ENCODE peak calls at places on chromosome 21, in six cellular contexts. One of them, this sample, is unnamed.

GRCh38 chr21:43716376-43717165 is 2.4 kb upstream of the PDXK start:
- DNase-seq in GM20000: peak; percentile 69
- DNase-seq in PC-9: no peak
- DNase-seq in astrocyte: peak; percentile 63
- DNase-seq in IMR-90: peak; percentile 36
- DNase-seq in kidney: no peak
- DNase-seq in this sample: no peak

GRCh38 chr21:29938968-29939858 is 583 bp downstream of the GRIK1 start:
- DNase-seq in GM20000: no peak
- DNase-seq in PC-9: no peak
- DNase-seq in astrocyte: peak; percentile 0
- DNase-seq in IMR-90: no peak
- DNase-seq in kidney: peak; percentile 63
- DNase-seq in this sample: no peak

GRCh38 chr21:30193201-30193600 is 22.7 kb downstream of the CLDN8 start:
- DNase-seq in GM20000: no peak
- DNase-seq in PC-9: no peak
- DNase-seq in astrocyte: no peak
- DNase-seq in IMR-90: no peak
- DNase-seq in kidney: no peak
- DNase-seq in this sample: no peak

GRCh38 chr21:39176312-39176711 is 6.9 kb downstream of the PSMG1 start:
- DNase-seq in GM20000: no peak
- DNase-seq in PC-9: no peak
- DNase-seq in astrocyte: no peak
- DNase-seq in IMR-90: peak; percentile 48
- DNase-seq in kidney: no peak
- DNase-seq in this sample: no peak

GRCh38 chr21:43731891-43732711 is 13.2 kb downstream of the PDXK start:
- DNase-seq in GM20000: no peak
- DNase-seq in PC-9: no peak
- DNase-seq in astrocyte: peak; percentile 75
- DNase-seq in IMR-90: no peak
- DNase-seq in kidney: no peak
- DNase-seq in this sample: no peak

GRCh38 chr21:46392921-46393320 is 65.8 kb upstream of the DIP2A start:
- DNase-seq in GM20000: no peak
- DNase-seq in PC-9: no peak
- DNase-seq in astrocyte: peak; percentile 41
- DNase-seq in IMR-90: peak; percentile 29
- DNase-seq in kidney: peak; percentile 47
- DNase-seq in this sample: no peak

GRCh38 chr21:34965200-34966174 is 83.6 kb downstream of the RUNX1 start:
- DNase-seq in GM20000: no peak
- DNase-seq in PC-9: no peak
- DNase-seq in astrocyte: peak; percentile 68
- DNase-seq in IMR-90: peak; percentile 83
- DNase-seq in kidney: no peak
- DNase-seq in this sample: no peak

GRCh38 chr21:17370263-17370662 is 142.6 kb upstream of the CXADR start:
- DNase-seq in GM20000: no peak
- DNase-seq in PC-9: peak; percentile 65
- DNase-seq in astrocyte: no peak
- DNase-seq in IMR-90: no peak
- DNase-seq in kidney: no peak
- DNase-seq in this sample: no peak

GRCh38 chr21:14260459-14260764 is 44.5 kb downstream of the RBM11 start:
- DNase-seq in GM20000: no peak
- DNase-seq in PC-9: no peak
- DNase-seq in astrocyte: no peak
- DNase-seq in IMR-90: no peak
- DNase-seq in kidney: no peak
- DNase-seq in this sample: no peak

GRCh38 chr21:43613755-43614638 is 45.3 kb downstream of the HSF2BP start:
- DNase-seq in GM20000: peak; percentile 66
- DNase-seq in PC-9: no peak
- DNase-seq in astrocyte: peak; percentile 56
- DNase-seq in IMR-90: peak; percentile 82
- DNase-seq in kidney: no peak
- DNase-seq in this sample: no peak

GRCh38 chr21:42747746-42748351 is 94.4 kb downstream of the PDE9A start:
- DNase-seq in GM20000: no peak
- DNase-seq in PC-9: no peak
- DNase-seq in astrocyte: no peak
- DNase-seq in IMR-90: no peak
- DNase-seq in kidney: peak; percentile 43
- DNase-seq in this sample: no peak

GRCh38 chr21:19850157-19850556 is 1148.1 kb upstream of the NCAM2 start:
- DNase-seq in GM20000: no peak
- DNase-seq in PC-9: no peak
- DNase-seq in astrocyte: no peak
- DNase-seq in IMR-90: no peak
- DNase-seq in kidney: no peak
- DNase-seq in this sample: no peak

GRCh38 chr21:14491269-14491681 is 54.8 kb downstream of the SAMSN1 start:
- DNase-seq in GM20000: no peak
- DNase-seq in PC-9: no peak
- DNase-seq in astrocyte: no peak
- DNase-seq in IMR-90: no peak
- DNase-seq in kidney: no peak
- DNase-seq in this sample: no peak

GRCh38 chr21:26553921-26554320 is 19.2 kb downstream of the CYYR1 start:
- DNase-seq in GM20000: no peak
- DNase-seq in PC-9: no peak
- DNase-seq in astrocyte: no peak
- DNase-seq in IMR-90: no peak
- DNase-seq in kidney: no peak
- DNase-seq in this sample: no peak

GRCh38 chr21:46093668-46094400 is 4.1 kb upstream of the COL6A2 start:
- DNase-seq in GM20000: no peak
- DNase-seq in PC-9: no peak
- DNase-seq in astrocyte: no peak
- DNase-seq in IMR-90: no peak
- DNase-seq in kidney: peak; percentile 55
- DNase-seq in this sample: no peak

GRCh38 chr21:29873908-29874307 is 65.9 kb downstream of the GRIK1 start:
- DNase-seq in GM20000: no peak
- DNase-seq in PC-9: no peak
- DNase-seq in astrocyte: no peak
- DNase-seq in IMR-90: no peak
- DNase-seq in kidney: no peak
- DNase-seq in this sample: no peak

GRCh38 chr21:34968414-34969333 is 80.4 kb downstream of the RUNX1 start:
- DNase-seq in GM20000: peak; percentile 9
- DNase-seq in PC-9: no peak
- DNase-seq in astrocyte: no peak
- DNase-seq in IMR-90: no peak
- DNase-seq in kidney: no peak
- DNase-seq in this sample: no peak

GRCh38 chr21:37842163-37842919 is 73.9 kb downstream of the KCNJ6 start:
- DNase-seq in GM20000: no peak
- DNase-seq in PC-9: no peak
- DNase-seq in astrocyte: no peak
- DNase-seq in IMR-90: no peak
- DNase-seq in kidney: no peak
- DNase-seq in this sample: no peak

GRCh38 chr21:17231124-17231523 is 281.7 kb upstream of the CXADR start:
- DNase-seq in GM20000: no peak
- DNase-seq in PC-9: no peak
- DNase-seq in astrocyte: no peak
- DNase-seq in IMR-90: no peak
- DNase-seq in kidney: no peak
- DNase-seq in this sample: no peak

GRCh38 chr21:44929799-44930542 is 9.3 kb upstream of the ITGB2 start:
- DNase-seq in GM20000: peak; percentile 67
- DNase-seq in PC-9: no peak
- DNase-seq in astrocyte: no peak
- DNase-seq in IMR-90: no peak
- DNase-seq in kidney: peak; percentile 50
- DNase-seq in this sample: peak; percentile 52

GRCh38 chr21:44929242-44929798 is 8.6 kb upstream of the ITGB2 start:
- DNase-seq in GM20000: no peak
- DNase-seq in PC-9: no peak
- DNase-seq in astrocyte: no peak
- DNase-seq in IMR-90: no peak
- DNase-seq in kidney: peak; percentile 68
- DNase-seq in this sample: no peak

GRCh38 chr21:44927259-44927586 is 6.5 kb upstream of the ITGB2 start:
- DNase-seq in GM20000: no peak
- DNase-seq in PC-9: no peak
- DNase-seq in astrocyte: no peak
- DNase-seq in IMR-90: no peak
- DNase-seq in kidney: no peak
- DNase-seq in this sample: no peak

GRCh38 chr21:44926364-44927101 is 5.8 kb upstream of the ITGB2 start:
- DNase-seq in GM20000: no peak
- DNase-seq in PC-9: no peak
- DNase-seq in astrocyte: peak; percentile 37
- DNase-seq in IMR-90: peak; percentile 29
- DNase-seq in kidney: peak; percentile 73
- DNase-seq in this sample: no peak

DNA sequence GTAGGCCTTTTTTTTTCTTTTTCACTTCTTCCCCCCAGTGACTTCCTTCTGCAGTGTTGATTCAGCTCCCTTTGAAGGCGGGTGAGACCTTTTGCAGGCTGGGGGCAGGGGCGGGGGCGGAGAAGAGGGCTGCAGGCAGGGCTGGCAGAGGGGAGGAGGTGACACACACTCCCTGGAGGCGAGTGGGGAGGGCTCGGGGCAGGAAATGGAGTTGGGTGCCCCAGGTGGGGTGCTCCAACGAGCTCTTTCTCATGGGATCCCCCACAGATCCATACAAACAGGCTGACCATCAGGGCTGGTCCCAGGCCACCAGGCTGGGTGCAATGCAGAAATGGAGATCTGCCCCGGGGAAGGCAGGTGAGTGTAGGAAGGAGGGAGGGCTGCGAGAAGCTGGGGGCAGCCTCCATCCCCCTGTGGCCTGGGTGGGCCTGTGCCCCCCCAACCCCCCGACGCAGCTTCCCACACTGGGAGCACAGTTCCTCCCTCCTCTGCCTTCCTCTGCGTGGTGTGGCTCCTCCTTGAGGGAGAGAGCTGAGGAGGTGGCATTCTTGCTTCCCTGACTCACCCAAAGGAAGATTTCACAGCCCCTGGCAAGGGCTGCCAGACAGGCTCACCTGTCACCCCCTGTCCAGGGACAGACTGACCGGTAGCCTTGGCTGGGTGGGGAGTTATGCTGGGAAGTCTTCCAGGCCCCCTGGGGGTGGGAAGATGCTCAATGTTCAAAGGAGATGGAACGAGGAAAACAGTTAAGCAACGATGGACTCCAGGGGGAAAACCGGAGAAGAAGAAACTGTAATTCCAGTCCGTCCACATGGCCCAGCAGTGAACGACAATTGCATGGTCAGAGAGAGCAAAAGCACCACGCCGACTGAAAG is 7.1 kb upstream of the ITGB2 start:
- DNase-seq in GM20000: peak; percentile 83
- DNase-seq in PC-9: peak; percentile 92
- DNase-seq in astrocyte: peak; percentile 55
- DNase-seq in IMR-90: peak; percentile 56
- DNase-seq in kidney: peak; percentile 94
- DNase-seq in this sample: no peak
- TF ChIP-seq CTCF in GM20000: no peak
- TF ChIP-seq CTCF in PC-9: peak; percentile 45
- TF ChIP-seq CTCF in astrocyte: no peak
- TF ChIP-seq CTCF in IMR-90: no peak
- TF ChIP-seq CTCF in kidney: no peak
- TF ChIP-seq CTCF in this sample: peak; percentile 45

GRCh38 chr21:24014381-24014780 is 1592.9 kb downstream of the MRPL39 start:
- DNase-seq in GM20000: no peak
- DNase-seq in PC-9: no peak
- DNase-seq in astrocyte: no peak
- DNase-seq in IMR-90: no peak
- DNase-seq in kidney: no peak
- DNase-seq in this sample: no peak
- TF ChIP-seq CTCF in GM20000: no peak
- TF ChIP-seq CTCF in PC-9: no peak
- TF ChIP-seq CTCF in astrocyte: no peak
- TF ChIP-seq CTCF in IMR-90: peak; percentile 7
- TF ChIP-seq CTCF in kidney: no peak
- TF ChIP-seq CTCF in this sample: peak; percentile 43

GRCh38 chr21:36615274-36615964 is 83.5 kb upstream of the SIM2 start:
- DNase-seq in GM20000: no peak
- DNase-seq in PC-9: no peak
- DNase-seq in astrocyte: no peak
- DNase-seq in IMR-90: no peak
- DNase-seq in kidney: no peak
- DNase-seq in this sample: no peak
- TF ChIP-seq CTCF in GM20000: no peak
- TF ChIP-seq CTCF in PC-9: no peak
- TF ChIP-seq CTCF in astrocyte: no peak
- TF ChIP-seq CTCF in IMR-90: peak; percentile 5
- TF ChIP-seq CTCF in kidney: no peak
- TF ChIP-seq CTCF in this sample: peak; percentile 40

GRCh38 chr21:41602511-41602910 is 94.6 kb upstream of the TMPRSS2 start:
- DNase-seq in GM20000: no peak
- DNase-seq in PC-9: no peak
- DNase-seq in astrocyte: no peak
- DNase-seq in IMR-90: no peak
- DNase-seq in kidney: no peak
- DNase-seq in this sample: no peak

GRCh38 chr21:41600116-41600515 is 92.2 kb upstream of the TMPRSS2 start:
- DNase-seq in GM20000: no peak
- DNase-seq in PC-9: no peak
- DNase-seq in astrocyte: no peak
- DNase-seq in IMR-90: no peak
- DNase-seq in kidney: no peak
- DNase-seq in this sample: no peak

GRCh38 chr21:41600556-41600955 is 92.6 kb upstream of the TMPRSS2 start:
- DNase-seq in GM20000: no peak
- DNase-seq in PC-9: no peak
- DNase-seq in astrocyte: no peak
- DNase-seq in IMR-90: no peak
- DNase-seq in kidney: no peak
- DNase-seq in this sample: no peak

GRCh38 chr21:41601573-41602371 is 93.8 kb upstream of the TMPRSS2 start:
- DNase-seq in GM20000: no peak
- DNase-seq in PC-9: no peak
- DNase-seq in astrocyte: peak; percentile 31
- DNase-seq in IMR-90: peak; percentile 13
- DNase-seq in kidney: peak; percentile 84
- DNase-seq in this sample: no peak

DNA sequence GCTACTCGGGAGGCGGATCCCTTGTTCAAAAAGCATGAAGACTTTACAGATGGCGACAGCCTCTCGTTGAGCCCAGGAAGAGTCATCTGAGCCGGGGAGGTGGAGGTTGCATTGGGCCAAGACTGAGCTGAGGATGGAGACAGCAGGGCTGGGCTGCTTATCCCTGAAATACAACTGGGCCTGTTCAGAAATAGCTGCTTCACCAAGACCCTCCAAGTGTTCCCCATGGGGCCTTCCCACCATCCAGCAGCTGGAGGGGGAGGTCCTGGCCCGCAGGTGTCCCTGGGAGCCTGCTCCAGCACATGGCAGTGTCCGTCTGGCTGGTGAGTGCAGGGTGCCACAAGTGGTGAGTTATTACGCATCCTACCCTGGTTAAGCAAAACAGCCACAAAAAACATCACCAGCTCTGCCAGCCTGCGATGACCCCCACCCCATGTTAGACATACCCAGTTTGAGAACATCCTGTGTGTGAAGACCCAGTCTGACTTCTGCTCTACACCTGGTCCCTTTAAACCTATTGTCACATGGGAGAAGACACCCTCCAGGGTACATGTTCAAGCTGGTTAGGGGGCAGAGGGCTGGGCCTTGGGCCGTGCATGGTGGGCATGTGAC is 93.1 kb upstream of the TMPRSS2 start:
- DNase-seq in GM20000: no peak
- DNase-seq in PC-9: no peak
- DNase-seq in astrocyte: no peak
- DNase-seq in IMR-90: no peak
- DNase-seq in kidney: no peak
- DNase-seq in this sample: no peak
- TF ChIP-seq CTCF in GM20000: no peak
- TF ChIP-seq CTCF in PC-9: no peak
- TF ChIP-seq CTCF in astrocyte: no peak
- TF ChIP-seq CTCF in IMR-90: no peak
- TF ChIP-seq CTCF in kidney: no peak
- TF ChIP-seq CTCF in this sample: no peak

This sample was measured in chondrocyte.